ENCODE peak calls at places on chromosomes 4 and X, in seven cellular contexts. U is A549, S is stomach, T is HCT116, M is tibial nerve, Z is suprapubic skin, H is breast epithelium. B is an unnamed sample.

GRCh38 chr4:74531952-74532794 is 87.2 kb downstream of the AREG start:
- DNase-seq in U (peak), S (no peak), T (peak), M (no peak), Z (no peak), H (no peak), B (no peak)

GRCh38 chrX:56232221-56233082 is at the start of gene KLF8:
- DNase-seq in U (no peak), S (peak), T (peak), M (peak), Z (peak), H (peak), B (no peak)

GRCh38 chrX:148417934-148418333 is 82.5 kb upstream of the AFF2 start:
- DNase-seq in U (no peak), S (no peak), T (no peak), M (no peak), Z (no peak), H (no peak), B (no peak)

GRCh38 chr4:69075061-69075792 is 21.0 kb upstream of the UGT2B7 start:
- DNase-seq in U (peak), S (no peak), T (no peak), M (no peak), Z (no peak), H (no peak), B (no peak)

GRCh38 chr4:121198261-121198660 is 34.1 kb upstream of the TNIP3 start:
- DNase-seq in U (no peak), S (no peak), T (no peak), M (no peak), Z (no peak), H (no peak), B (no peak)

GRCh38 chr4:113169368-113169767 is 119.9 kb downstream of the ANK2 start:
- DNase-seq in U (peak), S (no peak), T (no peak), M (no peak), Z (no peak), H (no peak), B (no peak)

GRCh38 chr4:189143255-189143654 is 797.4 kb upstream of the FRG1 start:
- DNase-seq in U (peak), S (no peak), T (peak), M (no peak), Z (no peak), H (peak), B (no peak)

GRCh38 chrX:45843518-45843917 is 642.8 kb upstream of the DIPK2B start:
- DNase-seq in U (peak), S (no peak), T (no peak), M (no peak), Z (no peak), H (no peak), B (no peak)

GRCh38 chr4:73711989-73712388 is 28.4 kb upstream of the CXCL8 start:
- DNase-seq in U (no peak), S (no peak), T (no peak), M (no peak), Z (no peak), H (no peak), B (no peak)

GRCh38 chr4:37471971-37472370 is 214.2 kb downstream of the RELL1 start:
- DNase-seq in U (peak), S (peak), T (no peak), M (no peak), Z (no peak), H (peak), B (no peak)

GRCh38 chrX:3815896-3816664 is 102.6 kb upstream of the PRKX start:
- DNase-seq in U (peak), S (peak), T (peak), M (no peak), Z (peak), H (peak), B (peak)

GRCh38 chr4:88138561-88138960 is 19.9 kb downstream of the ABCG2 start:
- DNase-seq in U (peak), S (no peak), T (no peak), M (no peak), Z (no peak), H (no peak), B (no peak)

GRCh38 chr4:90121961-90122748 is 5.0 kb upstream of the CCSER1 start:
- DNase-seq in U (no peak), S (no peak), T (no peak), M (no peak), Z (no peak), H (no peak), B (no peak)

GRCh38 chr4:5460106-5460801 is 248.1 kb downstream of the EVC2 start:
- DNase-seq in U (peak), S (no peak), T (peak), M (no peak), Z (no peak), H (no peak), B (no peak)

DNA sequence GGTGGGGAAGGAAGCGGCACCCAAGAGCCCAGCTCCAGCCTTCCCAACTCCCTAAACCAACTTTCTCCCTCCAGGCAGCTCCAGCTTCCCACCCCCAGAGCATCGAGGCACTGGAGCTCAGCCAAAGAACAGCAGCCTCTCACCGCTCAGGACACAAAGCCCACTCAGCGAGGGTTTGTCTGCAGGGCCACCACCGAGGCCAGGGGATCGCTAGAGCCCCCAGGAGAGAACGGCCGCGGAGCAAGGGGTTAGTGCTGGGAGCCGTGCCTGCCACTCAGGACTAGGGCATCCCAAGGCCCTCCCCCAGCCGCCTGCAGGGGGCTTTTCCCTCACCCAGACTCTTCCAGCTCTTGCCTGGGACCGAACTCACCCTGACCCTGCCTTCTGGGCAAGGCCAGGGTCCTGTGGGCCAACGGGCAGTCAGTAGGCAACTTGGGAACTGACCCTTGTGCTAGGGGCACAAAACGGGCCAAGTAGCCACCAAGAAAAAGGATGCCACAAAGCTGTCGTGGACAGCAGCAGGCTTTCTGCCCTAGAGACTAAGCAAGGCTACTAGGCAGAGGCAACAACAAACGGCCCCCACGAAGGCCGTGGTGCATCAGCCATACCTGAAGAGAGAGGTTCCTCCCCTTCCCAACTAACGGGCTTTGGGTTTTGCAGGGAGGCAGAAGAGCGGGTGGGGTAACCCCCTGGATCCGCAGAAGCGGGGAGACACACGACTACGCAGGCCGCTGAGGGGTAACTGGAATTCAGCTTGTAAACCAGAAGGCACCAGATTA is 2.3 kb downstream of the HCFC1 start:
- DNase-seq in U (no peak), S (no peak), T (no peak), M (no peak), Z (peak), H (no peak), B (no peak)
- TF ChIP-seq CTCF in U (no peak), S (no peak), T (no peak), M (no peak), Z (no peak), H (no peak), B (no peak)

GRCh38 chrX:71616672-71617529 is 1.4 kb downstream of the CXCR3 start:
- DNase-seq in U (no peak), S (no peak), T (no peak), M (no peak), Z (no peak), H (no peak), B (peak)
- TF ChIP-seq POLR2A in U (no peak), S (no peak), T (no peak), M (no peak), Z (no peak), H (no peak), B (no peak)

GRCh38 chrX:110145305-110145704 is 142.4 kb downstream of the TMEM164 start:
- DNase-seq in U (no peak), S (no peak), T (no peak), M (no peak), Z (no peak), H (no peak), B (no peak)

GRCh38 chrX:110146521-110146920 is 143.6 kb downstream of the TMEM164 start:
- DNase-seq in U (peak), S (no peak), T (peak), M (no peak), Z (no peak), H (no peak), B (no peak)

GRCh38 chrX:110142096-110142495 is 139.2 kb downstream of the TMEM164 start:
- DNase-seq in U (no peak), S (no peak), T (no peak), M (no peak), Z (no peak), H (peak), B (no peak)

GRCh38 chrX:110145854-110146253 is 142.9 kb downstream of the TMEM164 start:
- DNase-seq in U (peak), S (no peak), T (no peak), M (no peak), Z (no peak), H (no peak), B (no peak)

GRCh38 chrX:110143454-110144210 is 140.7 kb downstream of the TMEM164 start:
- DNase-seq in U (no peak), S (no peak), T (no peak), M (no peak), Z (no peak), H (peak), B (no peak)
- H3K27ac ChIP-seq in U (peak), S (no peak), T (no peak), M (no peak), Z (no peak), H (peak), B (no peak)

GRCh38 chr4:132642196-132642817 is 506.8 kb upstream of the PCDH10 start:
- DNase-seq in U (peak), S (no peak), T (peak), M (no peak), Z (no peak), H (no peak), B (no peak)
- TF ChIP-seq CTCF in U (peak), S (peak), T (peak), M (peak), Z (no peak), H (peak), B (peak)

DNA sequence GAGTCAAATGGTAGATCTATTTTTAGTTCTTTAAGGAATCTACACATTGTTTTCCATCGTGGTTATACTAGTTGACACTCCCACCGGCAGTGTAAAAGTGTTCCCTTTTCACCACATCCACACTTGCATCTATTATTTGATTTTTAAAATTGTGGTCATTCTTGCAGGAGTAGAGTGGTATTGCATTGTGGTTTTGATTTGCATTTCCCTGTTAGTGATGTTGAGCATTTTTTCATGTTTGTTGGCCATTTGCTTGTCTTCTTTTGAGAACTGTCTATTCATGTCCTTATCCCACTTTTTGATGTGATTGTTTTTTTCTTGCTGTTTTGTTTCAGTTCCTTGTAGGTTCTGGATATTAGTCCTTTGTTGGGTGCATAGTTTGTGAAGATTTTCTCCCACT is 70.0 kb downstream of the TAB3 start:
- DNase-seq in U (no peak), S (no peak), T (no peak), M (no peak), Z (no peak), H (no peak), B (no peak)
- TF ChIP-seq POLR2A in U (no peak), S (no peak), T (no peak), M (no peak), Z (no peak), H (no peak), B (no peak)

DNA sequence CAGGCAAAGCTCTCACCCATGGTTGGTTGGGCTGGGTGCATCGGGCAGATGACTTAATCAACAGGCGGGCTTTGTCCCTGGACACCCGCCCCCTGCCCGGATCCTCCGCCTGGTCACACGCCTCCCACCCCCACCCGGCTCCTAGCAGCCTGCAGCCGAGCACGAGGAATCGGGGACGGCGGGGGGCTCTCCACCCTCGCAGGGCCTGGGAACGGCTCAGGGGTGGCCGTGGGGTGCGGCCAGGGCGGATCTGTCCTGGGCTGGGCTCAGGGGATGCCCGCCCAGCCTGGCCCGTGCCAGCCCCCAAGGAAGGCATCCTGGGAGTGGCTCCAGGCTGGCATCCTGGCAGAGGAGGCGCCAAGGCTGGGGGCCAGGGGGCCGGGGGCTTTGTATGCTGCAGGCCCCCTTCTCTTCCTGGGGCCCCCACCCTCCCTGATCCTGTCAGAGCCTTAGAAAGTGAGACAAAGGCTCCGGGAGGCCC is 32.5 kb upstream of the FGFR3 start:
- DNase-seq in U (peak), S (no peak), T (no peak), M (no peak), Z (no peak), H (no peak), B (no peak)
- H3K27ac ChIP-seq in U (peak), S (no peak), T (no peak), M (no peak), Z (no peak), H (no peak), B (no peak)

GRCh38 chr4:39044364-39044946 is 12.2 kb upstream of the TMEM156 start:
- DNase-seq in U (peak), S (peak), T (peak), M (peak), Z (peak), H (peak), B (peak)
- TF ChIP-seq CTCF in U (no peak), S (no peak), T (no peak), M (no peak), Z (no peak), H (no peak), B (no peak)

GRCh38 chrX:21194526-21194925 is 179.7 kb upstream of the CNKSR2 start:
- DNase-seq in U (no peak), S (no peak), T (no peak), M (no peak), Z (no peak), H (no peak), B (no peak)

DNA sequence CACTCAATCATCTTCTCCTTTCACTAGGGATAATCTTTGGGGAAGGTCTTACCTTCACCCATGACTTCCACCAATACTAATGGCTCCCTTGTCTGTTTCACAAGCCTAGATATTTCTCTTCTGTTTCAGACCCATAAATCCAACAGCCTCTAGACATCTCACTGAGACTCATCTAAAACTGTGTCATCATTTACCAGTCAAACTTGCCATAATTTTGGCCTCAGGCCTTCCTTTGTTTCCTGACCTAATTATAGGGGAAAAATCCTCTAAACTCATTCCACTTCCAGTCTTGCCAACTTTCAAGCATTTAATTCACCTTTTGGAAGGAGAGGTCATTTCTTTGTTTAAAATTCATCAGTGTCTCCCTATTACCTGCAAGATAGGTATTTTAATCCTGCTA is 181.0 kb upstream of the CNKSR2 start:
- DNase-seq in U (no peak), S (no peak), T (no peak), M (no peak), Z (no peak), H (no peak), B (no peak)
- TF ChIP-seq POLR2A in U (no peak), S (no peak), T (no peak), M (no peak), Z (no peak), H (no peak), B (no peak)